ENCODE peak calls at places on chromosomes 3 and 15, in eight cellular contexts. M, R, Z, L, O, C, F and X are unnamed samples.

GRCh38 chr3:177195941-177196472 is 1.3 kb downstream of the TBL1XR1 start:
- DNase-seq in L (no peak), F (peak; percentile 11), R (peak; percentile 64), C (peak; percentile 31), O (peak; percentile 69), M (no peak), Z (no peak), X (no peak)

GRCh38 chr3:56251343-56251945 is 216.8 kb downstream of the ERC2 start:
- DNase-seq in Z (no peak), O (peak; percentile 61), F (peak; percentile 24), C (peak; percentile 83), L (peak; percentile 38), M (peak; percentile 51), R (peak; percentile 23), X (peak; percentile 12)

GRCh38 chr3:183298708-183299153 is 45.7 kb downstream of the B3GNT5 start:
- DNase-seq in O (no peak), Z (no peak), C (peak; percentile 98), F (peak; percentile 94), L (no peak), M (peak; percentile 49), R (no peak), X (peak; percentile 81)

GRCh38 chr3:72155391-72156064 is 370.6 kb upstream of the PROK2 start:
- DNase-seq in F (peak; percentile 100), R (no peak), C (peak; percentile 99), M (peak; percentile 97), Z (no peak), L (no peak), O (no peak), X (peak; percentile 69)

GRCh38 chr15:74631087-74631385 is 15.4 kb downstream of the CLK3 start:
- DNase-seq in R (no peak), C (no peak), L (no peak), M (no peak), O (no peak), F (no peak), Z (no peak), X (peak; percentile 25)

GRCh38 chr3:196968233-196969000 is at the start of gene PIGZ:
- DNase-seq in R (peak; percentile 28), M (no peak), L (no peak), O (peak; percentile 73), C (peak; percentile 78), Z (peak; percentile 72), F (peak; percentile 18), X (peak; percentile 48)

GRCh38 chr3:46163551-46163981 is 44.5 kb downstream of the CCR1 start:
- DNase-seq in Z (no peak), C (no peak), L (peak; percentile 27), O (peak; percentile 49), M (no peak), F (peak; percentile 30), R (no peak), X (no peak)

GRCh38 chr3:14795996-14796395 is 22.8 kb upstream of the FGD5 start:
- DNase-seq in M (no peak), R (no peak), Z (no peak), L (no peak), O (no peak), F (no peak), C (no peak), X (no peak)

GRCh38 chr15:101641894-101642293 is 10.3 kb downstream of the TM2D3 start:
- DNase-seq in R (no peak), C (peak; percentile 51), L (no peak), M (no peak), O (peak; percentile 54), Z (no peak), F (peak; percentile 7), X (no peak)

GRCh38 chr3:4821975-4822374 is 157.3 kb upstream of the BHLHE40 start:
- DNase-seq in L (no peak), M (no peak), F (no peak), R (no peak), Z (no peak), C (no peak), O (no peak), X (no peak)

GRCh38 chr3:14520149-14520548 is 20.0 kb downstream of the GRIP2 start:
- DNase-seq in Z (no peak), O (peak; percentile 37), L (no peak), R (no peak), M (no peak), C (no peak), F (no peak), X (peak; percentile 32)

GRCh38 chr3:50853936-50854335 is 179.2 kb downstream of the DOCK3 start:
- DNase-seq in O (no peak), Z (no peak), C (no peak), L (no peak), M (no peak), F (no peak), R (no peak), X (no peak)

GRCh38 chr15:69794643-69795461 is 302.9 kb downstream of the TLE3 start:
- DNase-seq in C (peak; percentile 12), F (no peak), Z (no peak), L (no peak), R (no peak), M (peak; percentile 45), O (no peak), X (peak; percentile 76)

GRCh38 chr3:111331912-111332311 is 210.1 kb upstream of the CD96 start:
- DNase-seq in Z (no peak), F (no peak), C (no peak), O (no peak), M (no peak), L (no peak), R (no peak), X (no peak)

GRCh38 chr3:61855211-61855610 is 293.8 kb downstream of the PTPRG start:
- DNase-seq in Z (no peak), L (no peak), C (no peak), O (no peak), R (no peak), F (no peak), M (no peak), X (no peak)

GRCh38 chr3:64209866-64210609 is 15.2 kb downstream of the PRICKLE2 start:
- DNase-seq in R (no peak), C (peak; percentile 73), M (no peak), F (no peak), L (no peak), O (no peak), Z (no peak), X (peak; percentile 88)